ENCODE peak calls at places on chromosomes 5 and 9, in nine cellular contexts. One of them, this sample, is unnamed.

GRCh38 chr5:159103086-159103485 is 3.4 kb upstream of the EBF1 start:
- DNase-seq in astrocyte of the cerebellum: no peak
- DNase-seq in cardiac fibroblast: no peak
- DNase-seq in brain microvascular endothelial cell: no peak
- DNase-seq in thoracic aorta: no peak
- DNase-seq in hepatocyte: no peak
- DNase-seq in IMR-90: no peak
- DNase-seq in GM23338: no peak
- DNase-seq in Peyer's patch: no peak
- DNase-seq in this sample: no peak

GRCh38 chr5:178301641-178302040 is 69.0 kb upstream of the PHYKPL start:
- DNase-seq in astrocyte of the cerebellum: no peak
- DNase-seq in hepatocyte: no peak
- DNase-seq in brain microvascular endothelial cell: no peak
- DNase-seq in IMR-90: no peak
- DNase-seq in thoracic aorta: no peak
- DNase-seq in Peyer's patch: no peak
- DNase-seq in cardiac fibroblast: no peak
- DNase-seq in GM23338: no peak
- DNase-seq in this sample: no peak

GRCh38 chr5:171418982-171419662 is at the start of gene FGF18:
- DNase-seq in Peyer's patch: no peak
- DNase-seq in brain microvascular endothelial cell: peak; percentile 55
- DNase-seq in GM23338: peak; percentile 89
- DNase-seq in hepatocyte: peak; percentile 76
- DNase-seq in cardiac fibroblast: peak; percentile 51
- DNase-seq in IMR-90: peak; percentile 51
- DNase-seq in thoracic aorta: no peak
- DNase-seq in astrocyte of the cerebellum: peak; percentile 23
- DNase-seq in this sample: no peak

GRCh38 chr9:136046555-136046921 is 48.6 kb downstream of the NACC2 start:
- DNase-seq in hepatocyte: no peak
- DNase-seq in astrocyte of the cerebellum: no peak
- DNase-seq in thoracic aorta: no peak
- DNase-seq in IMR-90: no peak
- DNase-seq in cardiac fibroblast: no peak
- DNase-seq in GM23338: no peak
- DNase-seq in Peyer's patch: no peak
- DNase-seq in brain microvascular endothelial cell: no peak
- DNase-seq in this sample: no peak

GRCh38 chr5:57504357-57504756 is 21.7 kb upstream of the ACTBL2 start:
- DNase-seq in cardiac fibroblast: no peak
- DNase-seq in brain microvascular endothelial cell: no peak
- DNase-seq in hepatocyte: peak; percentile 27
- DNase-seq in astrocyte of the cerebellum: no peak
- DNase-seq in thoracic aorta: no peak
- DNase-seq in GM23338: no peak
- DNase-seq in IMR-90: peak; percentile 56
- DNase-seq in Peyer's patch: no peak
- DNase-seq in this sample: no peak

GRCh38 chr9:76987594-76988200 is 31.8 kb upstream of the FOXB2 start:
- DNase-seq in IMR-90: peak; percentile 44
- DNase-seq in hepatocyte: peak; percentile 42
- DNase-seq in GM23338: peak; percentile 88
- DNase-seq in cardiac fibroblast: peak; percentile 75
- DNase-seq in Peyer's patch: no peak
- DNase-seq in astrocyte of the cerebellum: no peak
- DNase-seq in brain microvascular endothelial cell: peak; percentile 31
- DNase-seq in thoracic aorta: no peak
- DNase-seq in this sample: peak; percentile 7

GRCh38 chr5:176675676-176676360 is 28.5 kb downstream of the TSPAN17 start:
- DNase-seq in thoracic aorta: no peak
- DNase-seq in astrocyte of the cerebellum: no peak
- DNase-seq in GM23338: peak; percentile 86
- DNase-seq in Peyer's patch: no peak
- DNase-seq in IMR-90: no peak
- DNase-seq in cardiac fibroblast: peak; percentile 47
- DNase-seq in brain microvascular endothelial cell: peak; percentile 37
- DNase-seq in hepatocyte: no peak
- DNase-seq in this sample: no peak

GRCh38 chr9:127968717-127969383 is 11.9 kb downstream of the EEIG1 start:
- DNase-seq in IMR-90: peak; percentile 94
- DNase-seq in Peyer's patch: no peak
- DNase-seq in cardiac fibroblast: peak; percentile 93
- DNase-seq in GM23338: no peak
- DNase-seq in brain microvascular endothelial cell: peak; percentile 76
- DNase-seq in astrocyte of the cerebellum: peak; percentile 38
- DNase-seq in thoracic aorta: no peak
- DNase-seq in hepatocyte: peak; percentile 74
- DNase-seq in this sample: peak; percentile 70

GRCh38 chr9:127589955-127590370 is 22.1 kb upstream of the STXBP1 start:
- DNase-seq in GM23338: peak; percentile 89
- DNase-seq in cardiac fibroblast: peak; percentile 81
- DNase-seq in thoracic aorta: no peak
- DNase-seq in Peyer's patch: peak; percentile 38
- DNase-seq in brain microvascular endothelial cell: peak; percentile 60
- DNase-seq in astrocyte of the cerebellum: peak; percentile 66
- DNase-seq in IMR-90: peak; percentile 77
- DNase-seq in hepatocyte: peak; percentile 88
- DNase-seq in this sample: no peak

GRCh38 chr5:68344447-68345111 is 129.0 kb downstream of the PIK3R1 start:
- DNase-seq in cardiac fibroblast: peak; percentile 77
- DNase-seq in IMR-90: peak; percentile 50
- DNase-seq in thoracic aorta: no peak
- DNase-seq in brain microvascular endothelial cell: peak; percentile 56
- DNase-seq in GM23338: no peak
- DNase-seq in hepatocyte: peak; percentile 49
- DNase-seq in astrocyte of the cerebellum: no peak
- DNase-seq in Peyer's patch: no peak
- DNase-seq in this sample: no peak

GRCh38 chr5:149284501-149284900 is 12.8 kb downstream of the AFAP1L1 start:
- DNase-seq in GM23338: no peak
- DNase-seq in brain microvascular endothelial cell: peak; percentile 14
- DNase-seq in hepatocyte: peak; percentile 62
- DNase-seq in IMR-90: peak; percentile 54
- DNase-seq in cardiac fibroblast: peak; percentile 82
- DNase-seq in thoracic aorta: no peak
- DNase-seq in astrocyte of the cerebellum: no peak
- DNase-seq in Peyer's patch: no peak
- DNase-seq in this sample: no peak

GRCh38 chr5:178670486-178670885 is 43.6 kb upstream of the CLK4 start:
- DNase-seq in astrocyte of the cerebellum: no peak
- DNase-seq in thoracic aorta: no peak
- DNase-seq in GM23338: no peak
- DNase-seq in cardiac fibroblast: no peak
- DNase-seq in hepatocyte: no peak
- DNase-seq in Peyer's patch: no peak
- DNase-seq in IMR-90: no peak
- DNase-seq in brain microvascular endothelial cell: no peak
- DNase-seq in this sample: no peak

GRCh38 chr9:98168952-98169488 is 23.4 kb downstream of the CORO2A start:
- DNase-seq in GM23338: peak; percentile 79
- DNase-seq in brain microvascular endothelial cell: peak; percentile 54
- DNase-seq in astrocyte of the cerebellum: no peak
- DNase-seq in thoracic aorta: no peak
- DNase-seq in hepatocyte: peak; percentile 50
- DNase-seq in IMR-90: peak; percentile 68
- DNase-seq in Peyer's patch: peak; percentile 77
- DNase-seq in cardiac fibroblast: peak; percentile 48
- DNase-seq in this sample: no peak

DNA sequence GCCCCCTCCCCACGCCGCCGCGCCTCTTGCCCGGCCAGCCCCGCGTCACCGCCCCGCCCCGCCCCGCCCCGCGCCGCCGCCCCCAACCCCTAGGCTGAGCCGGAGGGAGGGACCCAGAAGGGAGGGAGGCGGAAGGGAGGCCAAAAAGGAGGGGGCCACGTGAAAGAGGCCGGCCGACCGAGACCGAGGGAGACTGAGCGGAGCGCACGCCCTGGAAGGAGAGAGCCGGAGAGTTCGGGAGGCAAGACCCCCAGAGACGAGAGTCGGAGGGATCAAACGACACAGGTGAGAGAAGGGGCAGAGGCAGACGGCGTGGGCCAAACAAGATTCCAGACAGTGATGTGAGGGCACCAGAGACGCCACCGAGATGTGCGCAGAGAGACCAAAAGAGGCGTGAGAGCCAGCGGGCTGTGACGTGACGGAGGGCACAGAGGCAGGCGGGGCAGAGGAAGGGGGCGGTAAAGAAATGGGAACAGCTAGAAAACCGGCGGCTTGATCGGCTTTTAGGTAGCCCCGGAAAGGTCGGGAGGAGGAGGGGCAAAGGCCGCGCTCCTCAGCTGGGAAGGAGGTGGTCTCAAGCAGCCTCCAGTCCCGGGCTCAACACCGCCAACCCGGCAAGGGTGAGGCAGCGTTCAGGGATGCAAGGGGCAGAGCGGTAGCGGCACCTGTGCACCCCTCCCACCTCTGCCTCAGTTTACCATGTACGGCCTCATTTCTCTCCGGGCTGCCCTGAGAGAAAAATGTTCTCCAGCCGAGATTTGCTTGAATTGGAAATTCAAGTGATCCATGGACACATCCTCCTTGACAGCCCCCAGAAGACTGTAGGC is 414 bp upstream of the BARX1 start:
- DNase-seq in astrocyte of the cerebellum: no peak
- DNase-seq in Peyer's patch: no peak
- DNase-seq in cardiac fibroblast: no peak
- DNase-seq in thoracic aorta: no peak
- DNase-seq in GM23338: peak; percentile 87
- DNase-seq in IMR-90: no peak
- DNase-seq in hepatocyte: no peak
- DNase-seq in brain microvascular endothelial cell: no peak
- DNase-seq in this sample: no peak
- H3K4me3 ChIP-seq in astrocyte of the cerebellum: no peak overlapping the region
- H3K4me3 ChIP-seq in Peyer's patch: no peak overlapping the region
- H3K4me3 ChIP-seq in cardiac fibroblast: no peak overlapping the region
- H3K4me3 ChIP-seq in thoracic aorta: peak overlapping the region; percentile 69
- H3K4me3 ChIP-seq in GM23338: peak overlapping the region; percentile 77
- H3K4me3 ChIP-seq in IMR-90: no peak overlapping the region
- H3K4me3 ChIP-seq in hepatocyte: no peak overlapping the region
- H3K4me3 ChIP-seq in brain microvascular endothelial cell: no peak overlapping the region
- H3K4me3 ChIP-seq in this sample: peak overlapping the region; percentile 6

DNA sequence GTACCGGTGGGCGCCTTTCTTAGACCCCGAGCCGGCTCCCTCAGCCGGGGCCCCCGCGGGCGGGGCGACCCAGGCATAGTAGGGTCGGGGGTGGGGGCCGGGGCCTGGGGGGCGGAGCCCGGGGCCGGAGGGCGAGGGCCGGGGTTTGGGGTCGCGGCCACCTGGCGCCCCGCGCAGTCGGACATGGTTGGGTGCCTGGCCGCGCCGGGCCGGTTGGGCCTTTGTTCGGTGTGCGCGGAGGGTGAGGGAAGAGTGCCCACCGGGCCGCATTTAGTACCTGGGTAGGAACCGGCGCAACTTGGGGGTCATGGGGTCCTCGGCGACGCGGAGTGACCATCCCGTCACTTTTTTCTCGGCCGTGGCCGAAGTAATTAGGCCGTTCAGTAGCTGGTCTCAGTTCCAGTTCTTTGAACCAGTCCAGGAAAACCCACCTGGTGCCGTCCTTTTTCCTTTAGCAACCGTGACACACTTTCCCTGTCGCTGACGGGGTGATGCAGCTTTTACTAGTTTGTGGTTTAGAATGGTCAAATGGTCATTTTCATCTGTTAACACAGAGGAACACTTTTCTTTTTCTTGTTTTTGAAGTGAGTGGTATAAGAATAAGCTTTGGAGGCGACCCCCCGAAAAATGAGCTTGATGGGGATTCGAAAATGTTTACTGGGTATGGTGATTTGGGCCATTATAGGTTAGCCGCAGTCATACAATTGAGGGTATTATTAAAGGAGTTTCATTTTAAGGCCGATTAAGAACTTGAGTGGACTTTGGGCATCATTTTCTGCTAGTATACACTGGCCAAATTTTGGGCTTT is 555 bp downstream of the CKS2 start:
- DNase-seq in IMR-90: no peak
- DNase-seq in cardiac fibroblast: peak; percentile 21
- DNase-seq in brain microvascular endothelial cell: no peak
- DNase-seq in thoracic aorta: no peak
- DNase-seq in astrocyte of the cerebellum: no peak
- DNase-seq in hepatocyte: peak; percentile 46
- DNase-seq in Peyer's patch: no peak
- DNase-seq in GM23338: no peak
- DNase-seq in this sample: no peak
- TF ChIP-seq CTCF in IMR-90: no peak
- TF ChIP-seq CTCF in cardiac fibroblast: no peak
- TF ChIP-seq CTCF in brain microvascular endothelial cell: no peak
- TF ChIP-seq CTCF in thoracic aorta: no peak
- TF ChIP-seq CTCF in astrocyte of the cerebellum: no peak
- TF ChIP-seq CTCF in hepatocyte: no peak
- TF ChIP-seq CTCF in Peyer's patch: no peak
- TF ChIP-seq CTCF in GM23338: no peak
- TF ChIP-seq CTCF in this sample: no peak

DNA sequence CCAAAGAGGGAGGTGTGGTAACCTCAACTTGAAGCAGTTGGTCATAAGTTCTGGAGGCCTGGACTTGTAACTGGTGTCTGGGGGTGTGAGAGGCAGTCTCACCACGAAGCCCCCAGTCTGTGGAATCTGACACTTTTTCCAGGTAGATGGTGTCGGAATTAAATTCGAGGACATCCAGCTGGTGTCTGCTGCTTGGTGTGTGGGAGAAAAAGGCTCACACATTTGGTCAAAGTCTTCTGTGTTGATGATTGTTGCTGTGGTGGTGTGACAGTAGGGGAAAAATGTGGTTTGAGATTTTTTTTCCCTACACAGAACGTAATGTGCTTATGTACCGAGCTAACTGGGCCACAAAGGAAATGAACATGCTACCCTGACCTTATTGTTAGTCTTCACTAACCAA is 251.9 kb downstream of the MAT2B start:
- DNase-seq in thoracic aorta: no peak
- DNase-seq in Peyer's patch: no peak
- DNase-seq in cardiac fibroblast: peak; percentile 59
- DNase-seq in brain microvascular endothelial cell: no peak
- DNase-seq in astrocyte of the cerebellum: no peak
- DNase-seq in hepatocyte: no peak
- DNase-seq in IMR-90: no peak
- DNase-seq in GM23338: no peak
- DNase-seq in this sample: no peak
- H3K4me3 ChIP-seq in thoracic aorta: no peak overlapping the region
- H3K4me3 ChIP-seq in Peyer's patch: no peak overlapping the region
- H3K4me3 ChIP-seq in cardiac fibroblast: no peak overlapping the region
- H3K4me3 ChIP-seq in brain microvascular endothelial cell: no peak overlapping the region
- H3K4me3 ChIP-seq in astrocyte of the cerebellum: no peak overlapping the region
- H3K4me3 ChIP-seq in hepatocyte: no peak overlapping the region
- H3K4me3 ChIP-seq in IMR-90: no peak overlapping the region
- H3K4me3 ChIP-seq in GM23338: no peak overlapping the region
- H3K4me3 ChIP-seq in this sample: no peak overlapping the region

DNA sequence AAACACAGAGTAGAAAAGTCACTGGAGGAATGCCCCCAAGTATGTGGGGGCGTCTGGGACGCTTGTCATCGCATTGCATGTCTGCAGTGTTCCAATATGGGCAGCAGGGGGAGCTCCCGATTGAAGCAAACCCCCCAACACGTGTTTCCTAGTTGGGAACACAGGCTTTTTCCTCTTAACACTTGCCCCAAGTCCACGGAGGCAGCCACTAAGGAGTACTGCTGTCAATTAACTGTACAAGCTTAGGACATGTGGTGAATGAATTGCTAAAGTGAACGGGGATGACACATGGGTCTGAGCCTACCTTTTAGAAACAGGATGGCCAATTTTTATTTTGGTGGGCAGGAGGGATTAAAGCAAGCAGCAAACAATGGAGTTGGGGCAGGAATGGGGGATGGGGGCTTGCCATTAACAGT is 2.2 kb downstream of the GABRB2 start:
- DNase-seq in cardiac fibroblast: peak; percentile 58
- DNase-seq in IMR-90: peak; percentile 4
- DNase-seq in astrocyte of the cerebellum: peak; percentile 20
- DNase-seq in brain microvascular endothelial cell: peak; percentile 3
- DNase-seq in Peyer's patch: no peak
- DNase-seq in thoracic aorta: no peak
- DNase-seq in hepatocyte: peak; percentile 78
- DNase-seq in GM23338: peak; percentile 83
- DNase-seq in this sample: no peak
- TF ChIP-seq CTCF in cardiac fibroblast: peak; percentile 89
- TF ChIP-seq CTCF in IMR-90: peak; percentile 43
- TF ChIP-seq CTCF in astrocyte of the cerebellum: peak; percentile 92
- TF ChIP-seq CTCF in brain microvascular endothelial cell: peak; percentile 84
- TF ChIP-seq CTCF in Peyer's patch: peak; percentile 68
- TF ChIP-seq CTCF in thoracic aorta: peak; percentile 36
- TF ChIP-seq CTCF in hepatocyte: peak; percentile 81
- TF ChIP-seq CTCF in GM23338: peak; percentile 87
- TF ChIP-seq CTCF in this sample: peak; percentile 57

This sample was measured in AG04449.